ENCODE peak calls at places on chromosomes 12 and 14, in six cellular contexts. One of them, this sample, is unnamed.

GRCh38 chr12:103829092-103829491 is 11.9 kb downstream of the NT5DC3 start:
- DNase-seq in fibroblast of mammary gland: peak; percentile 60
- DNase-seq in CD8-positive, alpha-beta T cell: no peak
- DNase-seq in cardiac fibroblast: no peak
- DNase-seq in mesothelial cell of epicardium: no peak
- DNase-seq in heart left ventricle: no peak
- DNase-seq in this sample: no peak

GRCh38 chr12:2152134-2152533 is 99.3 kb downstream of the CACNA1C start:
- DNase-seq in fibroblast of mammary gland: no peak
- DNase-seq in CD8-positive, alpha-beta T cell: no peak
- DNase-seq in cardiac fibroblast: no peak
- DNase-seq in mesothelial cell of epicardium: no peak
- DNase-seq in heart left ventricle: no peak
- DNase-seq in this sample: no peak

GRCh38 chr12:129941646-129942045 is 37.8 kb upstream of the TMEM132D start:
- DNase-seq in fibroblast of mammary gland: no peak
- DNase-seq in CD8-positive, alpha-beta T cell: no peak
- DNase-seq in cardiac fibroblast: no peak
- DNase-seq in mesothelial cell of epicardium: no peak
- DNase-seq in heart left ventricle: no peak
- DNase-seq in this sample: no peak

GRCh38 chr14:50800032-50800431 is 30.9 kb downstream of the NIN start:
- DNase-seq in fibroblast of mammary gland: peak; percentile 45
- DNase-seq in CD8-positive, alpha-beta T cell: no peak
- DNase-seq in cardiac fibroblast: peak; percentile 63
- DNase-seq in mesothelial cell of epicardium: no peak
- DNase-seq in heart left ventricle: no peak
- DNase-seq in this sample: no peak

GRCh38 chr12:103523771-103524170 is 28.0 kb upstream of the C12orf42 start:
- DNase-seq in fibroblast of mammary gland: no peak
- DNase-seq in CD8-positive, alpha-beta T cell: no peak
- DNase-seq in cardiac fibroblast: no peak
- DNase-seq in mesothelial cell of epicardium: no peak
- DNase-seq in heart left ventricle: no peak
- DNase-seq in this sample: no peak

GRCh38 chr14:104144911-104145825 is 6.8 kb downstream of the KIF26A start:
- DNase-seq in fibroblast of mammary gland: no peak
- DNase-seq in CD8-positive, alpha-beta T cell: peak; percentile 14
- DNase-seq in cardiac fibroblast: no peak
- DNase-seq in mesothelial cell of epicardium: peak; percentile 37
- DNase-seq in heart left ventricle: peak; percentile 22
- DNase-seq in this sample: no peak

GRCh38 chr14:94458558-94459200 is 6.1 kb upstream of the SERPINA11 start:
- DNase-seq in fibroblast of mammary gland: peak; percentile 52
- DNase-seq in CD8-positive, alpha-beta T cell: no peak
- DNase-seq in cardiac fibroblast: peak; percentile 60
- DNase-seq in mesothelial cell of epicardium: peak; percentile 2
- DNase-seq in heart left ventricle: no peak
- DNase-seq in this sample: no peak

GRCh38 chr12:21155517-21156351 is 24.7 kb downstream of the SLCO1B1 start:
- DNase-seq in fibroblast of mammary gland: no peak
- DNase-seq in CD8-positive, alpha-beta T cell: no peak
- DNase-seq in cardiac fibroblast: no peak
- DNase-seq in mesothelial cell of epicardium: no peak
- DNase-seq in heart left ventricle: no peak
- DNase-seq in this sample: no peak

GRCh38 chr12:64160021-64160717 is 61.9 kb downstream of the KICS2 start:
- DNase-seq in fibroblast of mammary gland: peak; percentile 68
- DNase-seq in CD8-positive, alpha-beta T cell: no peak
- DNase-seq in cardiac fibroblast: peak; percentile 84
- DNase-seq in mesothelial cell of epicardium: no peak
- DNase-seq in heart left ventricle: no peak
- DNase-seq in this sample: no peak

GRCh38 chr14:56854325-56854724 is 44.0 kb upstream of the OTX2 start:
- DNase-seq in fibroblast of mammary gland: no peak
- DNase-seq in CD8-positive, alpha-beta T cell: no peak
- DNase-seq in cardiac fibroblast: no peak
- DNase-seq in mesothelial cell of epicardium: no peak
- DNase-seq in heart left ventricle: no peak
- DNase-seq in this sample: no peak

GRCh38 chr14:55556929-55557623 is 22.9 kb upstream of the KTN1 start:
- DNase-seq in fibroblast of mammary gland: peak; percentile 72
- DNase-seq in CD8-positive, alpha-beta T cell: no peak
- DNase-seq in cardiac fibroblast: peak; percentile 77
- DNase-seq in mesothelial cell of epicardium: peak; percentile 78
- DNase-seq in heart left ventricle: peak; percentile 89
- DNase-seq in this sample: no peak

GRCh38 chr14:79467837-79468236 is 743.5 kb downstream of the DIO2 start:
- DNase-seq in fibroblast of mammary gland: peak; percentile 10
- DNase-seq in CD8-positive, alpha-beta T cell: no peak
- DNase-seq in cardiac fibroblast: no peak
- DNase-seq in mesothelial cell of epicardium: no peak
- DNase-seq in heart left ventricle: no peak
- DNase-seq in this sample: no peak

GRCh38 chr12:22415342-22416309 is 81.1 kb upstream of the ST8SIA1 start:
- DNase-seq in fibroblast of mammary gland: peak; percentile 8
- DNase-seq in CD8-positive, alpha-beta T cell: no peak
- DNase-seq in cardiac fibroblast: no peak
- DNase-seq in mesothelial cell of epicardium: no peak
- DNase-seq in heart left ventricle: no peak
- DNase-seq in this sample: no peak

GRCh38 chr14:65054471-65055085 is 47.7 kb downstream of the MAX start:
- DNase-seq in fibroblast of mammary gland: no peak
- DNase-seq in CD8-positive, alpha-beta T cell: no peak
- DNase-seq in cardiac fibroblast: no peak
- DNase-seq in mesothelial cell of epicardium: no peak
- DNase-seq in heart left ventricle: no peak
- DNase-seq in this sample: no peak

GRCh38 chr12:53093777-53094393 is 3.6 kb upstream of the IGFBP6 start:
- DNase-seq in fibroblast of mammary gland: no peak
- DNase-seq in CD8-positive, alpha-beta T cell: no peak
- DNase-seq in cardiac fibroblast: no peak
- DNase-seq in mesothelial cell of epicardium: no peak
- DNase-seq in heart left ventricle: no peak
- DNase-seq in this sample: no peak

GRCh38 chr12:31217356-31218130 is 108.4 kb downstream of the SINHCAF start:
- DNase-seq in fibroblast of mammary gland: peak; percentile 31
- DNase-seq in CD8-positive, alpha-beta T cell: no peak
- DNase-seq in cardiac fibroblast: no peak
- DNase-seq in mesothelial cell of epicardium: no peak
- DNase-seq in heart left ventricle: no peak
- DNase-seq in this sample: no peak

GRCh38 chr12:31214626-31215520 is 111.1 kb downstream of the SINHCAF start:
- DNase-seq in fibroblast of mammary gland: no peak
- DNase-seq in CD8-positive, alpha-beta T cell: no peak
- DNase-seq in cardiac fibroblast: no peak
- DNase-seq in mesothelial cell of epicardium: no peak
- DNase-seq in heart left ventricle: no peak
- DNase-seq in this sample: no peak

GRCh38 chr12:31216479-31216878 is 109.5 kb downstream of the SINHCAF start:
- DNase-seq in fibroblast of mammary gland: no peak
- DNase-seq in CD8-positive, alpha-beta T cell: no peak
- DNase-seq in cardiac fibroblast: no peak
- DNase-seq in mesothelial cell of epicardium: no peak
- DNase-seq in heart left ventricle: no peak
- DNase-seq in this sample: no peak

GRCh38 chr12:31218203-31219025 is 107.5 kb downstream of the SINHCAF start:
- DNase-seq in fibroblast of mammary gland: no peak
- DNase-seq in CD8-positive, alpha-beta T cell: no peak
- DNase-seq in cardiac fibroblast: no peak
- DNase-seq in mesothelial cell of epicardium: no peak
- DNase-seq in heart left ventricle: no peak
- DNase-seq in this sample: no peak

DNA sequence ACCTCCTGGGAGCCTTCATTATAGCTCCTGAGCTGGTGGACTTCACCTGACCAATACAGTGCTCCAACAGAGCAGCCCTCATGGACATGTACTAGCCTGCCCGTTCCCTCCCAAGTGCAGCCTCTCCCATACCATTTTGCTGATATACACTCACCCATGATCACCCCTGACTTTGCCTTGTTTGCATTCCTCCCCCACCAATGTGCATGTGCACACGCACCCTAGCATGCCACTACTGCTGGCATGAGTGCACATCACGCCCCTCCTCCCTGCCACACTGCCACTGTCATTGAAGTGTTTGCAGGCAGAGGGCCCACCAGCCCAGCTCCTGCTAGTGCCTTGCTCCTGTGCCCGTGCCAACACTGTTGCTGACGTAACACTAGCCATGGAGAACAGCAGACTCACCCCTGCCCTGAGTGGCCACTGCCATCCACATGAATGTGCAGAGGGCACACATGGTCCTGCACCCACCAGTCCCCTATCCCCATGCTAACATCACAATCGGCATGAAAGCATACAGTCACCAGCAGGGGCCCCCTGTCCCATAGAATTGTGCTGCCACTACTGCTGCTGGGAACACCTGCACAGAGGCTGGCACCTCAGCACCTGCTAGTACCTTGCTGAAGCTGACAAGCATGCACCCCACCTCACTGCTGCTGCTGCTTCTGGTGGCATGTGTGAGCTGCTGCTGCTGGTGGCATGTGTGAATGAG is 110.3 kb downstream of the SINHCAF start:
- DNase-seq in fibroblast of mammary gland: no peak
- DNase-seq in CD8-positive, alpha-beta T cell: no peak
- DNase-seq in cardiac fibroblast: no peak
- DNase-seq in mesothelial cell of epicardium: no peak
- DNase-seq in heart left ventricle: peak; percentile 66
- DNase-seq in this sample: no peak
- TF ChIP-seq CTCF in fibroblast of mammary gland: no peak
- TF ChIP-seq CTCF in CD8-positive, alpha-beta T cell: no peak
- TF ChIP-seq CTCF in cardiac fibroblast: no peak
- TF ChIP-seq CTCF in mesothelial cell of epicardium: no peak
- TF ChIP-seq CTCF in heart left ventricle: no peak
- TF ChIP-seq CTCF in this sample: no peak

GRCh38 chr14:106789318-106789717 is 1262.9 kb downstream of the TMEM121 start:
- DNase-seq in fibroblast of mammary gland: no peak
- DNase-seq in CD8-positive, alpha-beta T cell: no peak
- DNase-seq in cardiac fibroblast: no peak
- DNase-seq in mesothelial cell of epicardium: no peak
- DNase-seq in heart left ventricle: no peak
- DNase-seq in this sample: no peak

GRCh38 chr14:106792543-106792942 is 1266.2 kb downstream of the TMEM121 start:
- DNase-seq in fibroblast of mammary gland: no peak
- DNase-seq in CD8-positive, alpha-beta T cell: no peak
- DNase-seq in cardiac fibroblast: no peak
- DNase-seq in mesothelial cell of epicardium: no peak
- DNase-seq in heart left ventricle: no peak
- DNase-seq in this sample: no peak

GRCh38 chr14:106788534-106788933 is 1262.2 kb downstream of the TMEM121 start:
- DNase-seq in fibroblast of mammary gland: no peak
- DNase-seq in CD8-positive, alpha-beta T cell: no peak
- DNase-seq in cardiac fibroblast: no peak
- DNase-seq in mesothelial cell of epicardium: no peak
- DNase-seq in heart left ventricle: no peak
- DNase-seq in this sample: no peak

GRCh38 chr14:106786697-106787096 is 1260.3 kb downstream of the TMEM121 start:
- DNase-seq in fibroblast of mammary gland: no peak
- DNase-seq in CD8-positive, alpha-beta T cell: no peak
- DNase-seq in cardiac fibroblast: no peak
- DNase-seq in mesothelial cell of epicardium: no peak
- DNase-seq in heart left ventricle: no peak
- DNase-seq in this sample: no peak

GRCh38 chr14:106790189-106791036 is 1264.0 kb downstream of the TMEM121 start:
- DNase-seq in fibroblast of mammary gland: no peak
- DNase-seq in CD8-positive, alpha-beta T cell: peak; percentile 73
- DNase-seq in cardiac fibroblast: peak; percentile 15
- DNase-seq in mesothelial cell of epicardium: no peak
- DNase-seq in heart left ventricle: peak; percentile 37
- DNase-seq in this sample: no peak
- TF ChIP-seq CTCF in fibroblast of mammary gland: peak; percentile 35
- TF ChIP-seq CTCF in CD8-positive, alpha-beta T cell: peak; percentile 98
- TF ChIP-seq CTCF in cardiac fibroblast: peak; percentile 61
- TF ChIP-seq CTCF in mesothelial cell of epicardium: no peak
- TF ChIP-seq CTCF in heart left ventricle: peak; percentile 45
- TF ChIP-seq CTCF in this sample: no peak

GRCh38 chr14:75672588-75673192 is 11.6 kb downstream of the TTLL5 start:
- DNase-seq in fibroblast of mammary gland: no peak
- DNase-seq in CD8-positive, alpha-beta T cell: no peak
- DNase-seq in cardiac fibroblast: no peak
- DNase-seq in mesothelial cell of epicardium: no peak
- DNase-seq in heart left ventricle: no peak
- DNase-seq in this sample: no peak

GRCh38 chr14:75673345-75673744 is 12.3 kb downstream of the TTLL5 start:
- DNase-seq in fibroblast of mammary gland: no peak
- DNase-seq in CD8-positive, alpha-beta T cell: no peak
- DNase-seq in cardiac fibroblast: no peak
- DNase-seq in mesothelial cell of epicardium: no peak
- DNase-seq in heart left ventricle: no peak
- DNase-seq in this sample: no peak

GRCh38 chr14:75675265-75675960 is 14.4 kb downstream of the TTLL5 start:
- DNase-seq in fibroblast of mammary gland: no peak
- DNase-seq in CD8-positive, alpha-beta T cell: no peak
- DNase-seq in cardiac fibroblast: no peak
- DNase-seq in mesothelial cell of epicardium: no peak
- DNase-seq in heart left ventricle: no peak
- DNase-seq in this sample: no peak
- TF ChIP-seq CTCF in fibroblast of mammary gland: peak; percentile 12
- TF ChIP-seq CTCF in CD8-positive, alpha-beta T cell: no peak
- TF ChIP-seq CTCF in cardiac fibroblast: no peak
- TF ChIP-seq CTCF in mesothelial cell of epicardium: no peak
- TF ChIP-seq CTCF in heart left ventricle: no peak
- TF ChIP-seq CTCF in this sample: peak; percentile 33

GRCh38 chr12:4766445-4766844 is 46.2 kb downstream of the GALNT8 start:
- DNase-seq in fibroblast of mammary gland: no peak
- DNase-seq in CD8-positive, alpha-beta T cell: no peak
- DNase-seq in cardiac fibroblast: no peak
- DNase-seq in mesothelial cell of epicardium: no peak
- DNase-seq in heart left ventricle: no peak
- DNase-seq in this sample: no peak

GRCh38 chr12:4767181-4767580 is 47.0 kb downstream of the GALNT8 start:
- DNase-seq in fibroblast of mammary gland: no peak
- DNase-seq in CD8-positive, alpha-beta T cell: no peak
- DNase-seq in cardiac fibroblast: no peak
- DNase-seq in mesothelial cell of epicardium: no peak
- DNase-seq in heart left ventricle: no peak
- DNase-seq in this sample: no peak

GRCh38 chr12:4762773-4763172 is 42.6 kb downstream of the GALNT8 start:
- DNase-seq in fibroblast of mammary gland: no peak
- DNase-seq in CD8-positive, alpha-beta T cell: no peak
- DNase-seq in cardiac fibroblast: no peak
- DNase-seq in mesothelial cell of epicardium: no peak
- DNase-seq in heart left ventricle: no peak
- DNase-seq in this sample: no peak

GRCh38 chr12:4769073-4769472 is 48.9 kb downstream of the GALNT8 start:
- DNase-seq in fibroblast of mammary gland: no peak
- DNase-seq in CD8-positive, alpha-beta T cell: no peak
- DNase-seq in cardiac fibroblast: no peak
- DNase-seq in mesothelial cell of epicardium: no peak
- DNase-seq in heart left ventricle: no peak
- DNase-seq in this sample: no peak

DNA sequence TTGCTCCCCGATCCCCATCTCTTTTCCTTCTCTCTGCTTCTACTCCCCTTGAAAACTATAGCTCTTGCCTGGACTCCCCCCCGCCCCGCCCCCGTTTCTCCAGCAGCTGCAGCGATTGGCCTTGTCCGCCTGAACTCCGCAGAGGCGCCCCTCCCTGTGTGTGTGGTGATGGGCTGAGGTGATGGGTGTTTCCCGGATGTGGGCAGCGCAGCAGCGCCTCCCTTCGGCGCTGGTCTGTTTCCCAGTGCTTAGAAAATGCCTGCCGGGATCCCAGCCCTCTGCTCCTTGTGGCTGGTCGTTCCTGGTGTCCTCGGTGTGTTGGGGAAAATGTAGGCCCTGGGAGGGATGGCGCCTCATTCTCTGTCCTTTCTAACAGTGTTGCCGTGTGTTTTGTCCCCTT is 43.3 kb downstream of the GALNT8 start:
- DNase-seq in fibroblast of mammary gland: peak; percentile 37
- DNase-seq in CD8-positive, alpha-beta T cell: peak; percentile 24
- DNase-seq in cardiac fibroblast: no peak
- DNase-seq in mesothelial cell of epicardium: no peak
- DNase-seq in heart left ventricle: no peak
- DNase-seq in this sample: no peak
- TF ChIP-seq CTCF in fibroblast of mammary gland: peak; percentile 22
- TF ChIP-seq CTCF in CD8-positive, alpha-beta T cell: no peak
- TF ChIP-seq CTCF in cardiac fibroblast: no peak
- TF ChIP-seq CTCF in mesothelial cell of epicardium: no peak
- TF ChIP-seq CTCF in heart left ventricle: no peak
- TF ChIP-seq CTCF in this sample: peak; percentile 49

This sample was measured in progenitor cell of endocrine pancreas.